ENCODE peak calls at places on chromosome 15, in five cellular contexts. One of them, this sample, is unnamed.

GRCh38 chr15:23437673-23438072 is 9.4 kb downstream of the GOLGA6L2 start:
- DNase-seq in lower lobe of right lung: no peak
- DNase-seq in GM06990: no peak
- DNase-seq in AG04450: no peak
- DNase-seq in lung: no peak
- DNase-seq in this sample: no peak

GRCh38 chr15:51227967-51228783 is 110.2 kb downstream of the CYP19A1 start:
- DNase-seq in lower lobe of right lung: no peak
- DNase-seq in GM06990: peak
- DNase-seq in AG04450: peak
- DNase-seq in lung: no peak
- DNase-seq in this sample: peak

GRCh38 chr15:22786868-22787698 is 639 bp downstream of the NIPA1 start:
- DNase-seq in lower lobe of right lung: no peak
- DNase-seq in GM06990: peak
- DNase-seq in AG04450: no peak
- DNase-seq in lung: no peak
- DNase-seq in this sample: no peak

GRCh38 chr15:67953286-67953685 is 100.8 kb upstream of the PIAS1 start:
- DNase-seq in lower lobe of right lung: no peak
- DNase-seq in GM06990: no peak
- DNase-seq in AG04450: no peak
- DNase-seq in lung: no peak
- DNase-seq in this sample: no peak

GRCh38 chr15:63041982-63042878 is at the start of gene TPM1:
- DNase-seq in lower lobe of right lung: peak
- DNase-seq in GM06990: peak
- DNase-seq in AG04450: peak
- DNase-seq in lung: peak
- DNase-seq in this sample: no peak

GRCh38 chr15:90988249-90988648 is 6.1 kb downstream of the PRC1 start:
- DNase-seq in lower lobe of right lung: no peak
- DNase-seq in GM06990: no peak
- DNase-seq in AG04450: no peak
- DNase-seq in lung: no peak
- DNase-seq in this sample: no peak

GRCh38 chr15:67043939-67044771 is 21.2 kb upstream of the SMAD3 start:
- DNase-seq in lower lobe of right lung: no peak
- DNase-seq in GM06990: no peak
- DNase-seq in AG04450: no peak
- DNase-seq in lung: no peak
- DNase-seq in this sample: peak

GRCh38 chr15:59317211-59317610 is 55.5 kb downstream of the MYO1E start:
- DNase-seq in lower lobe of right lung: no peak
- DNase-seq in GM06990: no peak
- DNase-seq in AG04450: no peak
- DNase-seq in lung: no peak
- DNase-seq in this sample: no peak

GRCh38 chr15:47339800-47340575 is 377.3 kb upstream of the SEMA6D start:
- DNase-seq in lower lobe of right lung: no peak
- DNase-seq in GM06990: no peak
- DNase-seq in AG04450: no peak
- DNase-seq in lung: no peak
- DNase-seq in this sample: no peak

GRCh38 chr15:42577514-42578031 is 2.2 kb downstream of the STARD9 start:
- DNase-seq in lower lobe of right lung: no peak
- DNase-seq in GM06990: no peak
- DNase-seq in AG04450: no peak
- DNase-seq in lung: no peak
- DNase-seq in this sample: no peak

GRCh38 chr15:51634591-51635198 is 12.1 kb upstream of the DMXL2 start:
- DNase-seq in lower lobe of right lung: no peak
- DNase-seq in GM06990: no peak
- DNase-seq in AG04450: no peak
- DNase-seq in lung: no peak
- DNase-seq in this sample: no peak

GRCh38 chr15:29734917-29735572 is 87.2 kb downstream of the TJP1 start:
- DNase-seq in lower lobe of right lung: no peak
- DNase-seq in GM06990: no peak
- DNase-seq in AG04450: no peak
- DNase-seq in lung: no peak
- DNase-seq in this sample: peak

GRCh38 chr15:89358435-89358754 is 23.8 kb upstream of the POLG start:
- DNase-seq in lower lobe of right lung: no peak
- DNase-seq in GM06990: no peak
- DNase-seq in AG04450: no peak
- DNase-seq in lung: no peak
- DNase-seq in this sample: no peak

GRCh38 chr15:58487724-58488120 is 55.9 kb downstream of the LIPC start:
- DNase-seq in lower lobe of right lung: no peak
- DNase-seq in GM06990: no peak
- DNase-seq in AG04450: no peak
- DNase-seq in lung: no peak
- DNase-seq in this sample: no peak

GRCh38 chr15:76140069-76140454 is 80.3 kb downstream of the TMEM266 start:
- DNase-seq in lower lobe of right lung: no peak
- DNase-seq in GM06990: no peak
- DNase-seq in AG04450: no peak
- DNase-seq in lung: no peak
- DNase-seq in this sample: no peak

GRCh38 chr15:66491846-66492245 is 5.7 kb downstream of the SNAPC5 start:
- DNase-seq in lower lobe of right lung: no peak
- DNase-seq in GM06990: no peak
- DNase-seq in AG04450: no peak
- DNase-seq in lung: no peak
- DNase-seq in this sample: no peak

GRCh38 chr15:25786040-25786439 is 77.1 kb downstream of the ATP10A start:
- DNase-seq in lower lobe of right lung: no peak
- DNase-seq in GM06990: no peak
- DNase-seq in AG04450: no peak
- DNase-seq in lung: no peak
- DNase-seq in this sample: no peak

GRCh38 chr15:49558924-49559323 is 61.7 kb downstream of the FAM227B start:
- DNase-seq in lower lobe of right lung: no peak
- DNase-seq in GM06990: no peak
- DNase-seq in AG04450: no peak
- DNase-seq in lung: no peak
- DNase-seq in this sample: no peak

GRCh38 chr15:32861741-32862140 is 143.9 kb downstream of the GREM1 start:
- DNase-seq in lower lobe of right lung: peak
- DNase-seq in GM06990: peak
- DNase-seq in AG04450: no peak
- DNase-seq in lung: no peak
- DNase-seq in this sample: no peak

GRCh38 chr15:52095597-52096262 is 16.8 kb downstream of the BCL2L10 start:
- DNase-seq in lower lobe of right lung: no peak
- DNase-seq in GM06990: no peak
- DNase-seq in AG04450: peak
- DNase-seq in lung: no peak
- DNase-seq in this sample: no peak

GRCh38 chr15:29674661-29675533 is 147.4 kb downstream of the TJP1 start:
- DNase-seq in lower lobe of right lung: peak
- DNase-seq in GM06990: no peak
- DNase-seq in AG04450: no peak
- DNase-seq in lung: peak
- DNase-seq in this sample: no peak

GRCh38 chr15:52326758-52327157 is 31.2 kb upstream of the MYO5C start:
- DNase-seq in lower lobe of right lung: no peak
- DNase-seq in GM06990: no peak
- DNase-seq in AG04450: no peak
- DNase-seq in lung: no peak
- DNase-seq in this sample: peak

DNA sequence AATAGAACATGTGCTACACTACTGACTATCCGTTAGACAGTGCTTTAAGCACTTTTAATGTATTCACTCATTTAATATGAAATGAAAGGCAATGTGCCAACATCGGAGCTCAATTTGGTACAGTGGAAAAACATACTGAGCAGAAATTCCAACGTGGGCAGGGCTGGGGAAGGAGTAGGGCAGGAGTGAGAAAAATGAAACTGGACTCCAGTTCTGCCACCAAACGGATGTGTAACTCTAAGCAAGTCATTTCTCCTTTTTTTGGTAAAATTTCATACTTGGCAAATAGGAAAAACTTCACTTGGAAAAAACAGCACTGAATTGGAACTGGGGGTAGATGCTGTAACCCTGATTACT is 97.5 kb downstream of the RORA start:
- DNase-seq in lower lobe of right lung: no peak
- DNase-seq in GM06990: no peak
- DNase-seq in AG04450: no peak
- DNase-seq in lung: no peak
- DNase-seq in this sample: no peak
- H3K4me3 ChIP-seq in lower lobe of right lung: no peak
- H3K4me3 ChIP-seq in GM06990: no peak
- H3K4me3 ChIP-seq in AG04450: no peak
- H3K4me3 ChIP-seq in lung: no peak
- H3K4me3 ChIP-seq in this sample: no peak

GRCh38 chr15:64044315-64045105 is 1.8 kb downstream of the DAPK2 start:
- DNase-seq in lower lobe of right lung: no peak
- DNase-seq in GM06990: peak
- DNase-seq in AG04450: no peak
- DNase-seq in lung: no peak
- DNase-seq in this sample: no peak
- TF ChIP-seq CTCF in lower lobe of right lung: no peak
- TF ChIP-seq CTCF in GM06990: no peak
- TF ChIP-seq CTCF in AG04450: no peak
- TF ChIP-seq CTCF in lung: no peak
- TF ChIP-seq CTCF in this sample: no peak

DNA sequence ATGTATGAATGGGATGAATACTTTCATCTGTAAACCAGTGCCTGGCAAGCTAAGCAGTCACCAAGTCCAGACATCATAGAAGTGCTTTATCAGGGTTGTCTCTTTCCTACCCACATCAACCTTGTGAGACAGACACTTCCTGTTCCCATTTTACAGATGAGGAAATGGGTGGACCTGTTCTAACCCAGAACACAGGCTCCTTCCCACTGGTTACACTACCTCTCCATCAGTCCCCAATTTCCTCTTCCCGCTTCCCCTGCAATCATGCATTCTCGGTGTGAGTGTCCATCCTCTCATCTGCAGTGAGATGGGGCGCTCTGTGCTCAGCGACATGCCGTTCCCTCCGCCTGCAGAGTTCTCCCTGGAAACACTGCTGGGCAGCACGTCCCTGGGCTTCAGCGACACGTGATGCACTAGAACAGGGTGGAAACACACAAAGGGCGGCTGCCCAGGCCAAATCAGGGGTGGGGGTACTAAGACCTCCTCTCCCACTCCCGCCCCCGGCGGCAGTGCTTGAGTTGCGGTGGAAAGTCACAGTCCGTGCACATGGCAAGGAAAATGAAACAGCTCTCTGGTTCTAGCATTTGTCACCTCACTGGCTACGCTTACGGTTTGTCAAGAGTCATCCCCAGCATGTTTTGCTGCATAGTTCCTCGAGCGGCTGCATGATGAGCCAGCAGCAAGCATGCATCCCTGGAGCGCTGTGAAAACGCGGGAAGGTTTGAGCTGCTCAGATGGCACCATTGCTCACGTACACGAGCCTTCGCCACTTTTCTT is 201.1 kb downstream of the ADAMTS17 start:
- DNase-seq in lower lobe of right lung: no peak
- DNase-seq in GM06990: no peak
- DNase-seq in AG04450: no peak
- DNase-seq in lung: no peak
- DNase-seq in this sample: no peak
- H3K4me3 ChIP-seq in lower lobe of right lung: no peak
- H3K4me3 ChIP-seq in GM06990: no peak
- H3K4me3 ChIP-seq in AG04450: no peak
- H3K4me3 ChIP-seq in lung: no peak
- H3K4me3 ChIP-seq in this sample: no peak

GRCh38 chr15:70078578-70079417 is 18.9 kb downstream of the TLE3 start:
- DNase-seq in lower lobe of right lung: no peak
- DNase-seq in GM06990: no peak
- DNase-seq in AG04450: no peak
- DNase-seq in lung: no peak
- DNase-seq in this sample: no peak
- TF ChIP-seq CTCF in lower lobe of right lung: no peak
- TF ChIP-seq CTCF in GM06990: no peak
- TF ChIP-seq CTCF in AG04450: no peak
- TF ChIP-seq CTCF in lung: no peak
- TF ChIP-seq CTCF in this sample: no peak

GRCh38 chr15:95972136-95972553 is 358.4 kb upstream of the NR2F2 start:
- DNase-seq in lower lobe of right lung: no peak
- DNase-seq in GM06990: no peak
- DNase-seq in AG04450: peak
- DNase-seq in lung: no peak
- DNase-seq in this sample: no peak
- H3K4me3 ChIP-seq in lower lobe of right lung: no peak
- H3K4me3 ChIP-seq in GM06990: no peak
- H3K4me3 ChIP-seq in AG04450: peak
- H3K4me3 ChIP-seq in lung: no peak
- H3K4me3 ChIP-seq in this sample: no peak

GRCh38 chr15:73994419-73994883 is at the start of gene PML:
- DNase-seq in lower lobe of right lung: peak
- DNase-seq in GM06990: peak
- DNase-seq in AG04450: peak
- DNase-seq in lung: peak
- DNase-seq in this sample: peak
- TF ChIP-seq CTCF in lower lobe of right lung: no peak
- TF ChIP-seq CTCF in GM06990: no peak
- TF ChIP-seq CTCF in AG04450: no peak
- TF ChIP-seq CTCF in lung: no peak
- TF ChIP-seq CTCF in this sample: no peak

GRCh38 chr15:64810499-64811326 is 14.7 kb downstream of the PIF1 start:
- DNase-seq in lower lobe of right lung: no peak
- DNase-seq in GM06990: no peak
- DNase-seq in AG04450: no peak
- DNase-seq in lung: no peak
- DNase-seq in this sample: no peak
- H3K4me3 ChIP-seq in lower lobe of right lung: no peak
- H3K4me3 ChIP-seq in GM06990: no peak
- H3K4me3 ChIP-seq in AG04450: no peak
- H3K4me3 ChIP-seq in lung: no peak
- H3K4me3 ChIP-seq in this sample: no peak

DNA sequence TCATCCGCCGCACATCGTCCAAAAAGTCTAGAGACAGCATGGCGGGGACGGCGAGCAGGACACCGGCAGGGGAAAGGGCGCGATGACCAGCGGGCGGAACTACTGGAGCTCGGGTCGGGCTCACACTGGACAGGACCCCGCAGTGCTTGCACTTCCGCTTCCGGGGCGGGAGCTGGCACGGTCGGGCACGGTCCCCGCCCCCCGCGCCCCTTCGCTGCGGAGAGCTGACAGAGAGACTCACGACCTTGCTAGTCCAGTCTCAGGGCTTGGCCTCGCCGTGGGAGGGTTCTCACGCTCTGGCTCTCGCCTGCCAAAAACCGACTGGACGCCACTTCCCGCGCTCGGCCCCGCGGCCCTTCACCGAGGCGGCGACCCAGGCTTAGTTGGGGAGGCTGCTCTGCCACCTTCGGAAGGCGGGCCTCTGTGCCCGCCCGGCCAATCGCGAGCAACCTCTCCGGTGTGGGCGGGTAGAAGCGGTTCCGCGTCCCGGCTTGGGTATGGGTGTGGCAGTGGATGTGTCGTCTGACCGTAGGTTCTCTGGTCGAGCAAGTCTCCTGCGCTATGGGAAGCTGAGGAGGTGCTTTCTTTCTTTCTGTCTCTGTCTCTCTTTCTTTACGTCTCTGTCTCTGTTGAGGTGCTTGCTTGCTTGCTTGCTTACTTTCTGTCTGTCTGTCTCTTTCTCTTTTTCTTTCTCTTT is at the start of gene SEC11A:
- DNase-seq in lower lobe of right lung: peak
- DNase-seq in GM06990: peak
- DNase-seq in AG04450: peak
- DNase-seq in lung: peak
- DNase-seq in this sample: peak
- TF ChIP-seq CTCF in lower lobe of right lung: no peak
- TF ChIP-seq CTCF in GM06990: no peak
- TF ChIP-seq CTCF in AG04450: no peak
- TF ChIP-seq CTCF in lung: no peak
- TF ChIP-seq CTCF in this sample: no peak